ENCODE peak calls at places on chromosomes 13 and 19, in six cellular contexts. One of them, this sample, is unnamed. For H3K79me2 and H3K4me1, the result is how much of the 10 kb centered on the place peaks cover.

GRCh38 chr13:35732565-35732964 is 256.1 kb upstream of the MAB21L1 start:
- DNase-seq in Karpas-422: no peak
- DNase-seq in H1: no peak
- DNase-seq in K562: no peak
- DNase-seq in HepG2: no peak
- DNase-seq in mesendoderm: no peak
- DNase-seq in this sample: no peak

GRCh38 chr13:46738055-46738454 is 58.9 kb downstream of the ESD start:
- DNase-seq in Karpas-422: no peak
- DNase-seq in H1: no peak
- DNase-seq in K562: no peak
- DNase-seq in HepG2: no peak
- DNase-seq in mesendoderm: no peak
- DNase-seq in this sample: no peak

GRCh38 chr19:33411621-33412180 is 38.2 kb downstream of the CEBPG start:
- DNase-seq in Karpas-422: no peak
- DNase-seq in H1: no peak
- DNase-seq in K562: no peak
- DNase-seq in HepG2: no peak
- DNase-seq in mesendoderm: no peak
- DNase-seq in this sample: no peak

GRCh38 chr19:19223060-19223459 is 11.3 kb downstream of the NCAN start:
- DNase-seq in Karpas-422: no peak
- DNase-seq in H1: no peak
- DNase-seq in K562: no peak
- DNase-seq in HepG2: no peak
- DNase-seq in mesendoderm: no peak
- DNase-seq in this sample: no peak

GRCh38 chr19:44626067-44626624 is 12.8 kb downstream of the IGSF23 start:
- DNase-seq in Karpas-422: no peak
- DNase-seq in H1: no peak
- DNase-seq in K562: no peak
- DNase-seq in HepG2: peak
- DNase-seq in mesendoderm: peak
- DNase-seq in this sample: no peak

GRCh38 chr19:42207767-42208259 is 9.7 kb downstream of the DEDD2 start:
- DNase-seq in Karpas-422: no peak
- DNase-seq in H1: no peak
- DNase-seq in K562: peak
- DNase-seq in HepG2: no peak
- DNase-seq in mesendoderm: no peak
- DNase-seq in this sample: no peak

GRCh38 chr13:100234524-100235136 is 145.7 kb downstream of the PCCA start:
- DNase-seq in Karpas-422: no peak
- DNase-seq in H1: no peak
- DNase-seq in K562: no peak
- DNase-seq in HepG2: peak
- DNase-seq in mesendoderm: peak
- DNase-seq in this sample: no peak

GRCh38 chr19:15280915-15281683 is 48.9 kb upstream of the EPHX3 start:
- DNase-seq in Karpas-422: no peak
- DNase-seq in H1: no peak
- DNase-seq in K562: peak
- DNase-seq in HepG2: peak
- DNase-seq in mesendoderm: peak
- DNase-seq in this sample: no peak

GRCh38 chr13:62375653-62376052 is 960.0 kb upstream of the PCDH20 start:
- DNase-seq in Karpas-422: no peak
- DNase-seq in H1: no peak
- DNase-seq in K562: no peak
- DNase-seq in HepG2: no peak
- DNase-seq in mesendoderm: no peak
- DNase-seq in this sample: no peak

GRCh38 chr13:95356916-95357315 is 55.7 kb upstream of the ABCC4 start:
- DNase-seq in Karpas-422: no peak
- DNase-seq in H1: no peak
- DNase-seq in K562: no peak
- DNase-seq in HepG2: no peak
- DNase-seq in mesendoderm: no peak
- DNase-seq in this sample: no peak

GRCh38 chr13:32153056-32153455 is 121.5 kb downstream of the FRY start:
- DNase-seq in Karpas-422: no peak
- DNase-seq in H1: no peak
- DNase-seq in K562: no peak
- DNase-seq in HepG2: no peak
- DNase-seq in mesendoderm: no peak
- DNase-seq in this sample: no peak

GRCh38 chr19:16185925-16186234 is 670 bp downstream of the FAM32A start:
- DNase-seq in Karpas-422: peak
- DNase-seq in H1: no peak
- DNase-seq in K562: no peak
- DNase-seq in HepG2: peak
- DNase-seq in mesendoderm: no peak
- DNase-seq in this sample: peak

GRCh38 chr13:30859326-30859725 is 46.7 kb upstream of the MEDAG start:
- DNase-seq in Karpas-422: no peak
- DNase-seq in H1: no peak
- DNase-seq in K562: no peak
- DNase-seq in HepG2: no peak
- DNase-seq in mesendoderm: no peak
- DNase-seq in this sample: no peak

GRCh38 chr19:34171539-34171876 is 796 bp upstream of the LSM14A start:
- DNase-seq in Karpas-422: no peak
- DNase-seq in H1: no peak
- DNase-seq in K562: no peak
- DNase-seq in HepG2: no peak
- DNase-seq in mesendoderm: no peak
- DNase-seq in this sample: no peak

GRCh38 chr19:11091343-11092153 is 2.3 kb downstream of the LDLR start:
- DNase-seq in Karpas-422: no peak
- DNase-seq in H1: no peak
- DNase-seq in K562: no peak
- DNase-seq in HepG2: peak
- DNase-seq in mesendoderm: peak
- DNase-seq in this sample: no peak

GRCh38 chr13:44662515-44662914 is 86.4 kb upstream of the TSC22D1 start:
- DNase-seq in Karpas-422: no peak
- DNase-seq in H1: no peak
- DNase-seq in K562: no peak
- DNase-seq in HepG2: no peak
- DNase-seq in mesendoderm: no peak
- DNase-seq in this sample: no peak

GRCh38 chr13:20579193-20579592 is 12.2 kb downstream of the IFT88 start:
- DNase-seq in Karpas-422: no peak
- DNase-seq in H1: no peak
- DNase-seq in K562: no peak
- DNase-seq in HepG2: no peak
- DNase-seq in mesendoderm: no peak
- DNase-seq in this sample: no peak

GRCh38 chr13:50485979-50486935 is 357.2 kb downstream of the DLEU7 start:
- DNase-seq in Karpas-422: peak
- DNase-seq in H1: no peak
- DNase-seq in K562: no peak
- DNase-seq in HepG2: no peak
- DNase-seq in mesendoderm: peak
- DNase-seq in this sample: no peak

GRCh38 chr13:100131863-100132574 is 43.1 kb downstream of the PCCA start:
- DNase-seq in Karpas-422: no peak
- DNase-seq in H1: no peak
- DNase-seq in K562: peak
- DNase-seq in HepG2: peak
- DNase-seq in mesendoderm: peak
- DNase-seq in this sample: no peak

GRCh38 chr19:57465680-57466381 is 8.9 kb upstream of the VN1R1 start:
- DNase-seq in Karpas-422: peak
- DNase-seq in H1: no peak
- DNase-seq in K562: peak
- DNase-seq in HepG2: peak
- DNase-seq in mesendoderm: peak
- DNase-seq in this sample: peak

GRCh38 chr13:31009166-31009565 is 76.7 kb downstream of the TEX26 start:
- DNase-seq in Karpas-422: no peak
- DNase-seq in H1: no peak
- DNase-seq in K562: no peak
- DNase-seq in HepG2: no peak
- DNase-seq in mesendoderm: no peak
- DNase-seq in this sample: no peak

GRCh38 chr19:49592486-49593232 is 1.7 kb downstream of the PRR12 start:
- DNase-seq in Karpas-422: peak
- DNase-seq in H1: no peak
- DNase-seq in K562: no peak
- DNase-seq in HepG2: no peak
- DNase-seq in mesendoderm: peak
- DNase-seq in this sample: no peak
- H3K79me2 ChIP-seq in Karpas-422: under half
- H3K79me2 ChIP-seq in H1: under half
- H3K79me2 ChIP-seq in K562: under half
- H3K79me2 ChIP-seq in HepG2: under half
- H3K79me2 ChIP-seq in mesendoderm: under half
- H3K79me2 ChIP-seq in this sample: half or more

DNA sequence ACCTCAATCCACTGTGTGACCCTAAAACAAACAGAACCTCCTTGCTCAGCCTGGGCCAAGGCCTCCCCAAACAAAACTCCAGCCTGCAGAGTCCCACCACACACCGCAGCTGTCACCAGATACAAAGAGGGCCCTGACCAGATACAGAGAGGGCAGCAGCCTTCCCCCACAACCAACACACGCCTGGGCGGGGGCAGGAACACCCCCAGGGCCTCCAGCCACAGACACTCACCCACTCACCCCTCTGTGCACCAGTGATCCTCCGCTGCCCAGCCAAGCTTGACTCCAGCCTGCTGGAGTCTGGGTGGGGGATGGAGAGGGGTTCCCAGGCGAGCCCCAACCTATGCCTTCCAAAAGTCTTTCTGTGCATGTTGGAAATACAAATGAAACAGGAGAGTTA is 5.9 kb upstream of the CIRBP start:
- DNase-seq in Karpas-422: no peak
- DNase-seq in H1: no peak
- DNase-seq in K562: no peak
- DNase-seq in HepG2: no peak
- DNase-seq in mesendoderm: no peak
- DNase-seq in this sample: no peak
- H3K9ac ChIP-seq in Karpas-422: peak
- H3K9ac ChIP-seq in H1: no peak
- H3K9ac ChIP-seq in K562: peak
- H3K9ac ChIP-seq in HepG2: peak
- H3K9ac ChIP-seq in mesendoderm: no peak
- H3K9ac ChIP-seq in this sample: no peak

GRCh38 chr19:54207908-54208783 is 7.5 kb downstream of the RPS9 start:
- DNase-seq in Karpas-422: peak
- DNase-seq in H1: no peak
- DNase-seq in K562: peak
- DNase-seq in HepG2: peak
- DNase-seq in mesendoderm: peak
- DNase-seq in this sample: no peak
- H3K4me1 ChIP-seq in Karpas-422: under half
- H3K4me1 ChIP-seq in H1: under half
- H3K4me1 ChIP-seq in K562: half or more
- H3K4me1 ChIP-seq in HepG2: half or more
- H3K4me1 ChIP-seq in mesendoderm: under half
- H3K4me1 ChIP-seq in this sample: under half

GRCh38 chr19:51361228-51361627 is 5.0 kb downstream of the ETFB start:
- DNase-seq in Karpas-422: peak
- DNase-seq in H1: no peak
- DNase-seq in K562: no peak
- DNase-seq in HepG2: no peak
- DNase-seq in mesendoderm: no peak
- DNase-seq in this sample: no peak
- H3K79me2 ChIP-seq in Karpas-422: half or more
- H3K79me2 ChIP-seq in H1: under half
- H3K79me2 ChIP-seq in K562: under half
- H3K79me2 ChIP-seq in HepG2: under half
- H3K79me2 ChIP-seq in mesendoderm: under half
- H3K79me2 ChIP-seq in this sample: under half

DNA sequence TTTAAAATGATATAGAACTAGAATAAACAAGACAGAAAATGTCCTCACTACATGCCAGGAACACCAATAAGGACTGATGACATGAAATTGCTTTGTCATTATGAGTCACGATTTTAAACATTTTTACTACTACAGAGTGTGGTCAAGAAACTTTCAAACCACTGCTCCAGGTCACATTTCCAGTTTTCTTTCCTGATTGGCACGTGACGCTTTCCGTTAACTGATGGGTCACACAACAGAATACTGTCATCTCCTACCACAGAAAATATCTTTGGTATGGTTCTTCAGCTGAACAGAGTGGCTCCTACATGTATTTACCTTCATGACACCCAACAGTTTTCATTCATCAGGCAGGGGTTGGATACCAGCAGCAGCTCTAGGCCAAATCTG is 147.2 kb downstream of the RNF17 start:
- DNase-seq in Karpas-422: no peak
- DNase-seq in H1: no peak
- DNase-seq in K562: peak
- DNase-seq in HepG2: no peak
- DNase-seq in mesendoderm: no peak
- DNase-seq in this sample: no peak
- H3K9ac ChIP-seq in Karpas-422: no peak
- H3K9ac ChIP-seq in H1: no peak
- H3K9ac ChIP-seq in K562: no peak
- H3K9ac ChIP-seq in HepG2: no peak
- H3K9ac ChIP-seq in mesendoderm: no peak
- H3K9ac ChIP-seq in this sample: no peak

GRCh38 chr13:87582399-87582798 is 88.8 kb upstream of the SLITRK5 start:
- DNase-seq in Karpas-422: no peak
- DNase-seq in H1: no peak
- DNase-seq in K562: no peak
- DNase-seq in HepG2: no peak
- DNase-seq in mesendoderm: no peak
- DNase-seq in this sample: no peak
- H3K4me1 ChIP-seq in Karpas-422: under half
- H3K4me1 ChIP-seq in H1: under half
- H3K4me1 ChIP-seq in K562: under half
- H3K4me1 ChIP-seq in HepG2: under half
- H3K4me1 ChIP-seq in mesendoderm: under half
- H3K4me1 ChIP-seq in this sample: under half